ENCODE peak calls at places on chromosomes 1 and 21, in nine cellular contexts. K is stomach, U is cardiac muscle cell, Z is tibial artery, Y is right atrium auricular region, P is H9, S is fibroblast of lung, I is left ventricle myocardium inferior, A is IMR-90. E is an unnamed sample. For H3K4me1, the result is how much of the 10 kb centered on the place peaks cover.

GRCh38 chr1:161044535-161044907 is 1.3 kb downstream of the USF1 start:
- DNase-seq in K (no peak), U (peak), Z (no peak), Y (no peak), P (no peak), S (peak), I (no peak), A (peak), E (no peak)

GRCh38 chr1:11550664-11551283 is 71.8 kb downstream of the DISP3 start:
- DNase-seq in K (peak), U (peak), Z (no peak), Y (no peak), P (peak), S (peak), I (peak), A (peak), E (no peak)

GRCh38 chr1:209667103-209667502 is 8.1 kb upstream of the G0S2 start:
- DNase-seq in K (no peak), U (no peak), Z (no peak), Y (no peak), P (no peak), S (no peak), I (no peak), A (no peak), E (no peak)

GRCh38 chr1:7326366-7326765 is 444.7 kb upstream of the VAMP3 start:
- DNase-seq in K (no peak), U (no peak), Z (no peak), Y (no peak), P (no peak), S (no peak), I (no peak), A (no peak), E (no peak)

GRCh38 chr1:79373481-79374132 is 367.1 kb upstream of the ADGRL4 start:
- DNase-seq in K (peak), U (peak), Z (no peak), Y (no peak), P (no peak), S (peak), I (no peak), A (no peak), E (no peak)

GRCh38 chr1:21638531-21639341 is 30.4 kb downstream of the RAP1GAP start:
- DNase-seq in K (peak), U (no peak), Z (no peak), Y (peak), P (no peak), S (peak), I (peak), A (peak), E (peak)

GRCh38 chr1:233394860-233395717 is 67.6 kb downstream of the MAP3K21 start:
- DNase-seq in K (no peak), U (peak), Z (no peak), Y (no peak), P (no peak), S (peak), I (no peak), A (peak), E (no peak)

GRCh38 chr1:190172636-190173410 is 304.8 kb downstream of the BRINP3 start:
- DNase-seq in K (no peak), U (peak), Z (no peak), Y (no peak), P (no peak), S (no peak), I (no peak), A (peak), E (no peak)

GRCh38 chr1:73674945-73675561 is 522.9 kb downstream of the LRRIQ3 start:
- DNase-seq in K (no peak), U (peak), Z (no peak), Y (no peak), P (no peak), S (peak), I (no peak), A (no peak), E (no peak)

GRCh38 chr1:116368241-116368640 is 4.8 kb upstream of the ATP1A1 start:
- DNase-seq in K (no peak), U (no peak), Z (no peak), Y (no peak), P (no peak), S (no peak), I (no peak), A (no peak), E (no peak)

GRCh38 chr1:50251592-50252165 is 143.0 kb downstream of the ELAVL4 start:
- DNase-seq in K (no peak), U (no peak), Z (no peak), Y (no peak), P (peak), S (no peak), I (no peak), A (no peak), E (no peak)

GRCh38 chr21:36965720-36966065 is 776 bp downstream of the HLCS start:
- DNase-seq in K (no peak), U (no peak), Z (no peak), Y (no peak), P (no peak), S (no peak), I (no peak), A (no peak), E (no peak)

GRCh38 chr1:100440075-100440809 is 87.9 kb downstream of the CDC14A start:
- DNase-seq in K (peak), U (no peak), Z (no peak), Y (no peak), P (no peak), S (no peak), I (no peak), A (no peak), E (no peak)

GRCh38 chr1:55329091-55329490 is 113.9 kb upstream of the USP24 start:
- DNase-seq in K (no peak), U (peak), Z (no peak), Y (no peak), P (peak), S (no peak), I (peak), A (peak), E (no peak)

GRCh38 chr1:25180996-25181395 is 51.3 kb downstream of the SYF2 start:
- DNase-seq in K (peak), U (no peak), Z (no peak), Y (no peak), P (no peak), S (no peak), I (no peak), A (no peak), E (no peak)

GRCh38 chr1:55215194-55216021 is at the start of gene USP24:
- DNase-seq in K (peak), U (peak), Z (peak), Y (peak), P (peak), S (peak), I (peak), A (peak), E (peak)

GRCh38 chr1:21620461-21620860 is 48.7 kb downstream of the RAP1GAP start:
- DNase-seq in K (peak), U (no peak), Z (no peak), Y (no peak), P (no peak), S (no peak), I (no peak), A (no peak), E (no peak)

GRCh38 chr1:29743264-29743663 is 506.9 kb downstream of the PTPRU start:
- DNase-seq in K (no peak), U (no peak), Z (no peak), Y (no peak), P (no peak), S (no peak), I (no peak), A (no peak), E (no peak)

GRCh38 chr1:44014365-44015104 is 16.7 kb downstream of the SLC6A9 start:
- DNase-seq in K (no peak), U (no peak), Z (no peak), Y (no peak), P (no peak), S (no peak), I (no peak), A (no peak), E (no peak)

GRCh38 chr1:241990040-241990439 is 8.9 kb downstream of the MAP1LC3C start:
- DNase-seq in K (peak), U (peak), Z (peak), Y (peak), P (peak), S (peak), I (peak), A (peak), E (peak)

GRCh38 chr1:113912594-113913311 is 7.6 kb downstream of the DCLRE1B start:
- DNase-seq in K (no peak), U (peak), Z (no peak), Y (peak), P (no peak), S (peak), I (peak), A (peak), E (peak)

GRCh38 chr1:190084552-190084951 is 393.1 kb downstream of the BRINP3 start:
- DNase-seq in K (no peak), U (no peak), Z (no peak), Y (no peak), P (peak), S (no peak), I (no peak), A (no peak), E (no peak)

GRCh38 chr1:162218975-162219374 is 149.5 kb downstream of the NOS1AP start:
- DNase-seq in K (no peak), U (no peak), Z (no peak), Y (no peak), P (no peak), S (no peak), I (no peak), A (no peak), E (no peak)

GRCh38 chr1:170665625-170666024 is 1.7 kb downstream of the PRRX1 start:
- DNase-seq in K (no peak), U (peak), Z (no peak), Y (no peak), P (no peak), S (no peak), I (no peak), A (no peak), E (peak)

GRCh38 chr1:239302716-239303115 is 83.7 kb upstream of the CHRM3 start:
- DNase-seq in K (no peak), U (no peak), Z (no peak), Y (no peak), P (no peak), S (no peak), I (no peak), A (no peak), E (no peak)

GRCh38 chr1:182113879-182114626 is 52.5 kb upstream of the ZNF648 start:
- DNase-seq in K (peak), U (no peak), Z (no peak), Y (no peak), P (no peak), S (no peak), I (no peak), A (no peak), E (no peak)

GRCh38 chr1:45568421-45568820 is 15.4 kb upstream of the NASP start:
- DNase-seq in K (no peak), U (no peak), Z (no peak), Y (no peak), P (no peak), S (no peak), I (no peak), A (no peak), E (no peak)

GRCh38 chr1:21916447-21917240 is 20.5 kb downstream of the HSPG2 start:
- DNase-seq in K (no peak), U (no peak), Z (no peak), Y (no peak), P (no peak), S (no peak), I (no peak), A (no peak), E (no peak)

GRCh38 chr1:104072915-104073371 is 323.2 kb downstream of the AMY1C start:
- DNase-seq in K (no peak), U (peak), Z (no peak), Y (no peak), P (peak), S (no peak), I (no peak), A (no peak), E (no peak)

GRCh38 chr21:41186763-41187536 is 19.0 kb downstream of the BACE2 start:
- DNase-seq in K (no peak), U (no peak), Z (no peak), Y (no peak), P (peak), S (no peak), I (no peak), A (no peak), E (no peak)

DNA sequence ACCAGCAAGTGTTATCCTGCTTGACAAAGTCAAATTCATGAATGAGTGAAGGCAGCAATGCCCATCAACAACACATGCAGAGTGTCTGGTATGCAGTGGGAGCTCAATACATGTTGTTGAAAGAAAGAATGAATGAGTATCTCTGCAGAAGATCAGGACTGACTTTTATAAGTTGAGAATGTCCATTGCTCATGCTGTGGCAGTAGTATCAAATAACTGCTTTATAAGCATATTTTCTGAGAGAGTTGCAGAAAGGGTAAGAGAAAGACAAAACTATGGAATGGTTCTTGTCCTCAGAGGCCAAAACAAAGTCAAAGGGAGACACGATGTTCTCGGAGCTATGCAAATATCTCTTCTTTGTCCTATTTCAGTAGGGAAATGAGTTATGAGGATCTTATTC is 288.7 kb downstream of the LMX1A start:
- DNase-seq in K (no peak), U (no peak), Z (no peak), Y (no peak), P (no peak), S (no peak), I (no peak), A (no peak), E (no peak)
- TF ChIP-seq CTCF in K (no peak), U (no peak), Z (no peak), Y (no peak), P (no peak), S (no peak), I (no peak), A (no peak), E (no peak)

DNA sequence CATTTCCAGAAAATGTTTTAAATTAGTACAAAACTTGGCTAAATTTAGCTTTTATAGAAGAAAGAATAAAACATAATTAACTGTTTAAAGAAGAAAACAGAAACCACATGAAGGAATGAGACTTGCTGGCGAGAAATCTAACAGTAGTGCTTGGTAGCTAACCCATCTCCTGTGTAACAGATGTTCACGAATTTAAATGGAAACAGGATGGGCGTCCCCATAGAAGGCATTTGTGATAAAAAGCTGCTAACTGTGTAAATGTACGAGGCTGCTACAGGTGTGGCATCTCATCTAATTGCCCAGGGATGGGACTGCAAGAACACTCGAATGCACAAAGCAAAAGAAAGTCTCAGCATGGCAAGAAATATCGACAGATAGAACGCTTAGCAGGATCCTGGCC is 112.8 kb downstream of the RUNX1 start:
- DNase-seq in K (no peak), U (no peak), Z (no peak), Y (no peak), P (no peak), S (no peak), I (no peak), A (no peak), E (no peak)
- H3K4me1 ChIP-seq in K (under half), U (under half), Z (under half), Y (under half), P (under half), S (under half), I (under half), A (under half), E (under half)

GRCh38 chr21:31145271-31145801 is 107.1 kb upstream of the KRTAP19-8 start:
- DNase-seq in K (no peak), U (no peak), Z (no peak), Y (no peak), P (no peak), S (peak), I (no peak), A (peak), E (no peak)

GRCh38 chr21:31141389-31142021 is 103.2 kb upstream of the KRTAP19-8 start:
- DNase-seq in K (no peak), U (no peak), Z (no peak), Y (no peak), P (no peak), S (no peak), I (no peak), A (no peak), E (no peak)

GRCh38 chr21:31143021-31143420 is 104.7 kb upstream of the KRTAP19-8 start:
- DNase-seq in K (no peak), U (no peak), Z (no peak), Y (no peak), P (no peak), S (no peak), I (no peak), A (peak), E (no peak)

GRCh38 chr21:31140025-31140424 is 101.7 kb upstream of the KRTAP19-8 start:
- DNase-seq in K (no peak), U (no peak), Z (no peak), Y (no peak), P (no peak), S (no peak), I (no peak), A (no peak), E (no peak)

DNA sequence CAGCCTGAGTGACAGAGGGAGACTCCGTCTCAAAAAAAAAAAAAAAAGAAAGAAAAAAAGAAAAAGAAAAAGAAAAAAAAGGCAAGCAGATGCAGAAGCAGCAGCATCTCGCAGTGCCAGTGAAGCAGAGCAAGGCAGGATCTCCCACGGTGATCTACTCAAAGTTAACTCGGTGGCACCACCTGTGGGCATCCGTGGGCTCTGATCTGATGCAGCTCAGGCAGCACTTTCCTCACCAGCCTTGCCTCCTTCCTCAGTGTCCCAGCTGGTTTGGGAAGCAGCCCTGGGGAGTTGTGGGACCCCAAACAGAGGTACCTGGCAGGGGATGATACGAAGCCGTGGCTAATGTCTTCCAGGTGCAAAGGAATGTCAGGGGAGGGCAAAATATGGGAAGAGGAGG is 104.3 kb upstream of the KRTAP19-8 start:
- DNase-seq in K (no peak), U (no peak), Z (no peak), Y (no peak), P (no peak), S (no peak), I (no peak), A (no peak), E (no peak)
- TF ChIP-seq CTCF in K (no peak), U (no peak), Z (no peak), Y (no peak), P (peak), S (no peak), I (no peak), A (no peak), E (no peak)

GRCh38 chr1:202957733-202958543 is at the start of gene ADIPOR1:
- DNase-seq in K (peak), U (peak), Z (peak), Y (peak), P (peak), S (peak), I (peak), A (peak), E (peak)

GRCh38 chr1:202951437-202951836 is 6.7 kb downstream of the ADIPOR1 start:
- DNase-seq in K (no peak), U (no peak), Z (no peak), Y (no peak), P (no peak), S (no peak), I (no peak), A (no peak), E (no peak)

GRCh38 chr1:202954057-202954745 is 3.9 kb downstream of the ADIPOR1 start:
- DNase-seq in K (no peak), U (no peak), Z (no peak), Y (no peak), P (no peak), S (no peak), I (no peak), A (no peak), E (no peak)

GRCh38 chr1:202952818-202953217 is 5.3 kb downstream of the ADIPOR1 start:
- DNase-seq in K (no peak), U (peak), Z (no peak), Y (peak), P (no peak), S (peak), I (no peak), A (peak), E (no peak)

GRCh38 chr1:202953412-202953811 is 4.7 kb downstream of the ADIPOR1 start:
- DNase-seq in K (no peak), U (no peak), Z (no peak), Y (no peak), P (no peak), S (no peak), I (no peak), A (no peak), E (no peak)
- H3K4me1 ChIP-seq in K (half or more), U (under half), Z (under half), Y (half or more), P (under half), S (under half), I (half or more), A (under half), E (under half)

GRCh38 chr1:245516178-245516829 is 361.5 kb downstream of the KIF26B start:
- DNase-seq in K (no peak), U (no peak), Z (no peak), Y (no peak), P (no peak), S (peak), I (no peak), A (peak), E (no peak)

GRCh38 chr1:245512181-245512888 is 357.6 kb downstream of the KIF26B start:
- DNase-seq in K (no peak), U (no peak), Z (no peak), Y (no peak), P (no peak), S (peak), I (no peak), A (no peak), E (no peak)

GRCh38 chr1:245512980-245513578 is 358.3 kb downstream of the KIF26B start:
- DNase-seq in K (no peak), U (peak), Z (no peak), Y (no peak), P (peak), S (peak), I (no peak), A (no peak), E (no peak)
- TF ChIP-seq CTCF in K (no peak), U (peak), Z (no peak), Y (no peak), P (peak), S (peak), I (no peak), A (no peak), E (no peak)